ENCODE peak calls at places on chromosomes 3 and 15, in seven cellular contexts. One of them, this sample, is unnamed.

GRCh38 chr3:56894912-56895431 is 93.2 kb upstream of the ARHGEF3 start:
- DNase-seq in left ventricle myocardium superior: no peak
- DNase-seq in HFF-Myc: no peak
- DNase-seq in choroid plexus epithelial cell: peak; percentile 16
- DNase-seq in CD4-positive, alpha-beta memory T cell: peak; percentile 24
- DNase-seq in activated T-helper 1 cell treated with anti-CD3 and anti-CD28 coated beads, Interleukin-12 subunit alpha, Interleukin-12 subunit beta, Interleukin-2, Interleukin-4 antibody, amounts not matched to agents 30 ng/mL and 10 ng/mL and 1 ng/mL, durations not matched to agents 14 hours and 24 hours and 36 hours: no peak
- DNase-seq in fibroblast of the aortic adventitia: peak; percentile 81
- DNase-seq in this sample: peak; percentile 54

GRCh38 chr3:185824051-185824466 is 783 bp downstream of the IGF2BP2 start:
- DNase-seq in HFF-Myc: no peak
- DNase-seq in left ventricle myocardium superior: no peak
- DNase-seq in fibroblast of the aortic adventitia: no peak
- DNase-seq in activated T-helper 1 cell treated with anti-CD3 and anti-CD28 coated beads, Interleukin-12 subunit alpha, Interleukin-12 subunit beta, Interleukin-2, Interleukin-4 antibody, amounts not matched to agents 30 ng/mL and 10 ng/mL and 1 ng/mL, durations not matched to agents 14 hours and 24 hours and 36 hours: no peak
- DNase-seq in choroid plexus epithelial cell: no peak
- DNase-seq in CD4-positive, alpha-beta memory T cell: no peak
- DNase-seq in this sample: no peak

GRCh38 chr3:73073091-73073707 is 11.7 kb downstream of the EBLN2 start:
- DNase-seq in left ventricle myocardium superior: no peak
- DNase-seq in CD4-positive, alpha-beta memory T cell: no peak
- DNase-seq in HFF-Myc: no peak
- DNase-seq in activated T-helper 1 cell treated with anti-CD3 and anti-CD28 coated beads, Interleukin-12 subunit alpha, Interleukin-12 subunit beta, Interleukin-2, Interleukin-4 antibody, amounts not matched to agents 30 ng/mL and 10 ng/mL and 1 ng/mL, durations not matched to agents 14 hours and 24 hours and 36 hours: no peak
- DNase-seq in fibroblast of the aortic adventitia: peak; percentile 51
- DNase-seq in choroid plexus epithelial cell: peak; percentile 32
- DNase-seq in this sample: no peak

GRCh38 chr15:58286541-58286940 is 145.2 kb upstream of the LIPC start:
- DNase-seq in choroid plexus epithelial cell: no peak
- DNase-seq in CD4-positive, alpha-beta memory T cell: no peak
- DNase-seq in fibroblast of the aortic adventitia: no peak
- DNase-seq in left ventricle myocardium superior: no peak
- DNase-seq in activated T-helper 1 cell treated with anti-CD3 and anti-CD28 coated beads, Interleukin-12 subunit alpha, Interleukin-12 subunit beta, Interleukin-2, Interleukin-4 antibody, amounts not matched to agents 30 ng/mL and 10 ng/mL and 1 ng/mL, durations not matched to agents 14 hours and 24 hours and 36 hours: no peak
- DNase-seq in HFF-Myc: no peak
- DNase-seq in this sample: no peak

GRCh38 chr3:84958495-84959469 is at the start of gene CADM2:
- DNase-seq in CD4-positive, alpha-beta memory T cell: peak; percentile 50
- DNase-seq in HFF-Myc: peak; percentile 2
- DNase-seq in left ventricle myocardium superior: peak; percentile 88
- DNase-seq in choroid plexus epithelial cell: peak; percentile 87
- DNase-seq in fibroblast of the aortic adventitia: peak; percentile 35
- DNase-seq in activated T-helper 1 cell treated with anti-CD3 and anti-CD28 coated beads, Interleukin-12 subunit alpha, Interleukin-12 subunit beta, Interleukin-2, Interleukin-4 antibody, amounts not matched to agents 30 ng/mL and 10 ng/mL and 1 ng/mL, durations not matched to agents 14 hours and 24 hours and 36 hours: peak; percentile 62
- DNase-seq in this sample: peak; percentile 52

GRCh38 chr3:160134964-160135363 is 90.3 kb upstream of the C3orf80 start:
- DNase-seq in choroid plexus epithelial cell: peak; percentile 88
- DNase-seq in left ventricle myocardium superior: no peak
- DNase-seq in CD4-positive, alpha-beta memory T cell: no peak
- DNase-seq in fibroblast of the aortic adventitia: peak; percentile 88
- DNase-seq in activated T-helper 1 cell treated with anti-CD3 and anti-CD28 coated beads, Interleukin-12 subunit alpha, Interleukin-12 subunit beta, Interleukin-2, Interleukin-4 antibody, amounts not matched to agents 30 ng/mL and 10 ng/mL and 1 ng/mL, durations not matched to agents 14 hours and 24 hours and 36 hours: no peak
- DNase-seq in HFF-Myc: no peak
- DNase-seq in this sample: peak; percentile 87

GRCh38 chr3:14602804-14603644 is 48.5 kb upstream of the CCDC174 start:
- DNase-seq in CD4-positive, alpha-beta memory T cell: no peak
- DNase-seq in left ventricle myocardium superior: no peak
- DNase-seq in choroid plexus epithelial cell: no peak
- DNase-seq in HFF-Myc: no peak
- DNase-seq in fibroblast of the aortic adventitia: no peak
- DNase-seq in activated T-helper 1 cell treated with anti-CD3 and anti-CD28 coated beads, Interleukin-12 subunit alpha, Interleukin-12 subunit beta, Interleukin-2, Interleukin-4 antibody, amounts not matched to agents 30 ng/mL and 10 ng/mL and 1 ng/mL, durations not matched to agents 14 hours and 24 hours and 36 hours: no peak
- DNase-seq in this sample: no peak

GRCh38 chr15:57245130-57245529 is 131.2 kb upstream of the CGNL1 start:
- DNase-seq in left ventricle myocardium superior: no peak
- DNase-seq in choroid plexus epithelial cell: peak; percentile 59
- DNase-seq in CD4-positive, alpha-beta memory T cell: no peak
- DNase-seq in HFF-Myc: no peak
- DNase-seq in activated T-helper 1 cell treated with anti-CD3 and anti-CD28 coated beads, Interleukin-12 subunit alpha, Interleukin-12 subunit beta, Interleukin-2, Interleukin-4 antibody, amounts not matched to agents 30 ng/mL and 10 ng/mL and 1 ng/mL, durations not matched to agents 14 hours and 24 hours and 36 hours: no peak
- DNase-seq in fibroblast of the aortic adventitia: peak; percentile 26
- DNase-seq in this sample: no peak

GRCh38 chr3:142866841-142867631 is 21.8 kb downstream of the PCOLCE2 start:
- DNase-seq in choroid plexus epithelial cell: peak; percentile 16
- DNase-seq in fibroblast of the aortic adventitia: no peak
- DNase-seq in HFF-Myc: no peak
- DNase-seq in CD4-positive, alpha-beta memory T cell: no peak
- DNase-seq in activated T-helper 1 cell treated with anti-CD3 and anti-CD28 coated beads, Interleukin-12 subunit alpha, Interleukin-12 subunit beta, Interleukin-2, Interleukin-4 antibody, amounts not matched to agents 30 ng/mL and 10 ng/mL and 1 ng/mL, durations not matched to agents 14 hours and 24 hours and 36 hours: no peak
- DNase-seq in left ventricle myocardium superior: no peak
- DNase-seq in this sample: no peak

GRCh38 chr3:193737191-193737751 is 144.3 kb downstream of the OPA1 start:
- DNase-seq in choroid plexus epithelial cell: no peak
- DNase-seq in CD4-positive, alpha-beta memory T cell: no peak
- DNase-seq in activated T-helper 1 cell treated with anti-CD3 and anti-CD28 coated beads, Interleukin-12 subunit alpha, Interleukin-12 subunit beta, Interleukin-2, Interleukin-4 antibody, amounts not matched to agents 30 ng/mL and 10 ng/mL and 1 ng/mL, durations not matched to agents 14 hours and 24 hours and 36 hours: no peak
- DNase-seq in fibroblast of the aortic adventitia: no peak
- DNase-seq in left ventricle myocardium superior: no peak
- DNase-seq in HFF-Myc: no peak
- DNase-seq in this sample: no peak

GRCh38 chr3:62046326-62046725 is 327.0 kb downstream of the FEZF2 start:
- DNase-seq in left ventricle myocardium superior: no peak
- DNase-seq in CD4-positive, alpha-beta memory T cell: no peak
- DNase-seq in fibroblast of the aortic adventitia: peak; percentile 47
- DNase-seq in activated T-helper 1 cell treated with anti-CD3 and anti-CD28 coated beads, Interleukin-12 subunit alpha, Interleukin-12 subunit beta, Interleukin-2, Interleukin-4 antibody, amounts not matched to agents 30 ng/mL and 10 ng/mL and 1 ng/mL, durations not matched to agents 14 hours and 24 hours and 36 hours: no peak
- DNase-seq in choroid plexus epithelial cell: peak; percentile 30
- DNase-seq in HFF-Myc: no peak
- DNase-seq in this sample: peak; percentile 69

GRCh38 chr15:100468265-100468664 is 60.5 kb downstream of the CERS3 start:
- DNase-seq in CD4-positive, alpha-beta memory T cell: no peak
- DNase-seq in activated T-helper 1 cell treated with anti-CD3 and anti-CD28 coated beads, Interleukin-12 subunit alpha, Interleukin-12 subunit beta, Interleukin-2, Interleukin-4 antibody, amounts not matched to agents 30 ng/mL and 10 ng/mL and 1 ng/mL, durations not matched to agents 14 hours and 24 hours and 36 hours: no peak
- DNase-seq in HFF-Myc: no peak
- DNase-seq in choroid plexus epithelial cell: peak; percentile 23
- DNase-seq in left ventricle myocardium superior: peak; percentile 35
- DNase-seq in fibroblast of the aortic adventitia: peak; percentile 20
- DNase-seq in this sample: peak; percentile 44

GRCh38 chr15:65981837-65982696 is 112.8 kb downstream of the RAB11A start:
- DNase-seq in activated T-helper 1 cell treated with anti-CD3 and anti-CD28 coated beads, Interleukin-12 subunit alpha, Interleukin-12 subunit beta, Interleukin-2, Interleukin-4 antibody, amounts not matched to agents 30 ng/mL and 10 ng/mL and 1 ng/mL, durations not matched to agents 14 hours and 24 hours and 36 hours: peak; percentile 12
- DNase-seq in left ventricle myocardium superior: peak; percentile 36
- DNase-seq in HFF-Myc: no peak
- DNase-seq in fibroblast of the aortic adventitia: no peak
- DNase-seq in choroid plexus epithelial cell: no peak
- DNase-seq in CD4-positive, alpha-beta memory T cell: peak; percentile 37
- DNase-seq in this sample: no peak

GRCh38 chr15:84033793-84034553 is 201.6 kb upstream of the GOLGA6L4 start:
- DNase-seq in HFF-Myc: no peak
- DNase-seq in choroid plexus epithelial cell: peak; percentile 51
- DNase-seq in CD4-positive, alpha-beta memory T cell: no peak
- DNase-seq in fibroblast of the aortic adventitia: peak; percentile 13
- DNase-seq in activated T-helper 1 cell treated with anti-CD3 and anti-CD28 coated beads, Interleukin-12 subunit alpha, Interleukin-12 subunit beta, Interleukin-2, Interleukin-4 antibody, amounts not matched to agents 30 ng/mL and 10 ng/mL and 1 ng/mL, durations not matched to agents 14 hours and 24 hours and 36 hours: no peak
- DNase-seq in left ventricle myocardium superior: no peak
- DNase-seq in this sample: peak; percentile 11

GRCh38 chr15:78695849-78696248 is 54.8 kb upstream of the CHRNB4 start:
- DNase-seq in left ventricle myocardium superior: peak; percentile 49
- DNase-seq in CD4-positive, alpha-beta memory T cell: no peak
- DNase-seq in activated T-helper 1 cell treated with anti-CD3 and anti-CD28 coated beads, Interleukin-12 subunit alpha, Interleukin-12 subunit beta, Interleukin-2, Interleukin-4 antibody, amounts not matched to agents 30 ng/mL and 10 ng/mL and 1 ng/mL, durations not matched to agents 14 hours and 24 hours and 36 hours: no peak
- DNase-seq in HFF-Myc: no peak
- DNase-seq in fibroblast of the aortic adventitia: no peak
- DNase-seq in choroid plexus epithelial cell: no peak
- DNase-seq in this sample: no peak

GRCh38 chr3:138767498-138768104 is 67.1 kb downstream of the PIK3CB start:
- DNase-seq in CD4-positive, alpha-beta memory T cell: no peak
- DNase-seq in left ventricle myocardium superior: no peak
- DNase-seq in activated T-helper 1 cell treated with anti-CD3 and anti-CD28 coated beads, Interleukin-12 subunit alpha, Interleukin-12 subunit beta, Interleukin-2, Interleukin-4 antibody, amounts not matched to agents 30 ng/mL and 10 ng/mL and 1 ng/mL, durations not matched to agents 14 hours and 24 hours and 36 hours: no peak
- DNase-seq in choroid plexus epithelial cell: no peak
- DNase-seq in fibroblast of the aortic adventitia: no peak
- DNase-seq in HFF-Myc: no peak
- DNase-seq in this sample: no peak

GRCh38 chr3:78737988-78738387 is 1029.8 kb downstream of the ROBO1 start:
- DNase-seq in activated T-helper 1 cell treated with anti-CD3 and anti-CD28 coated beads, Interleukin-12 subunit alpha, Interleukin-12 subunit beta, Interleukin-2, Interleukin-4 antibody, amounts not matched to agents 30 ng/mL and 10 ng/mL and 1 ng/mL, durations not matched to agents 14 hours and 24 hours and 36 hours: no peak
- DNase-seq in left ventricle myocardium superior: no peak
- DNase-seq in choroid plexus epithelial cell: no peak
- DNase-seq in CD4-positive, alpha-beta memory T cell: no peak
- DNase-seq in fibroblast of the aortic adventitia: peak; percentile 11
- DNase-seq in HFF-Myc: no peak
- DNase-seq in this sample: peak; percentile 87

GRCh38 chr3:154616298-154616697 is 186.3 kb upstream of the GPR149 start:
- DNase-seq in left ventricle myocardium superior: no peak
- DNase-seq in fibroblast of the aortic adventitia: no peak
- DNase-seq in activated T-helper 1 cell treated with anti-CD3 and anti-CD28 coated beads, Interleukin-12 subunit alpha, Interleukin-12 subunit beta, Interleukin-2, Interleukin-4 antibody, amounts not matched to agents 30 ng/mL and 10 ng/mL and 1 ng/mL, durations not matched to agents 14 hours and 24 hours and 36 hours: no peak
- DNase-seq in CD4-positive, alpha-beta memory T cell: no peak
- DNase-seq in HFF-Myc: no peak
- DNase-seq in choroid plexus epithelial cell: no peak
- DNase-seq in this sample: no peak

GRCh38 chr15:100631831-100632230 is 29.4 kb downstream of the ASB7 start:
- DNase-seq in CD4-positive, alpha-beta memory T cell: no peak
- DNase-seq in fibroblast of the aortic adventitia: no peak
- DNase-seq in HFF-Myc: no peak
- DNase-seq in choroid plexus epithelial cell: no peak
- DNase-seq in activated T-helper 1 cell treated with anti-CD3 and anti-CD28 coated beads, Interleukin-12 subunit alpha, Interleukin-12 subunit beta, Interleukin-2, Interleukin-4 antibody, amounts not matched to agents 30 ng/mL and 10 ng/mL and 1 ng/mL, durations not matched to agents 14 hours and 24 hours and 36 hours: no peak
- DNase-seq in left ventricle myocardium superior: no peak
- DNase-seq in this sample: no peak

GRCh38 chr3:129058441-129059194 is 2.0 kb upstream of the GP9 start:
- DNase-seq in CD4-positive, alpha-beta memory T cell: peak; percentile 18
- DNase-seq in HFF-Myc: no peak
- DNase-seq in fibroblast of the aortic adventitia: no peak
- DNase-seq in left ventricle myocardium superior: no peak
- DNase-seq in choroid plexus epithelial cell: no peak
- DNase-seq in activated T-helper 1 cell treated with anti-CD3 and anti-CD28 coated beads, Interleukin-12 subunit alpha, Interleukin-12 subunit beta, Interleukin-2, Interleukin-4 antibody, amounts not matched to agents 30 ng/mL and 10 ng/mL and 1 ng/mL, durations not matched to agents 14 hours and 24 hours and 36 hours: no peak
- DNase-seq in this sample: no peak